ENCODE peak calls at places on chromosomes 2 and 18, in five cellular contexts. E is neuronal stem cell, G is H1, Y is H9, B is trophoblast cell. X is an unnamed sample.

GRCh38 chr2:54083440-54083839 is 32.0 kb upstream of the ACYP2 start:
- DNase-seq in G (no peak), B (no peak), E (no peak), Y (no peak), X (peak; percentile 37)

GRCh38 chr18:42328931-42329330 is 373.9 kb downstream of the PIK3C3 start:
- DNase-seq in G (no peak), Y (no peak), B (no peak), E (no peak), X (no peak)

GRCh38 chr2:197708331-197708730 is 3.2 kb downstream of the MARS2 start:
- DNase-seq in G (no peak), B (peak; percentile 88), E (no peak), Y (no peak), X (peak; percentile 49)

GRCh38 chr2:209380278-209380677 is 43.6 kb upstream of the MAP2 start:
- DNase-seq in B (no peak), G (no peak), E (no peak), Y (no peak), X (no peak)

GRCh38 chr18:23127145-23127544 is 8.1 kb upstream of the CABLES1 start:
- DNase-seq in B (no peak), G (no peak), E (no peak), Y (no peak), X (no peak)

GRCh38 chr18:48788378-48788777 is 162.4 kb downstream of the SMAD7 start:
- DNase-seq in G (no peak), B (peak; percentile 59), Y (no peak), E (no peak), X (no peak)

GRCh38 chr2:230891108-230891507 is 26.4 kb downstream of the ITM2C start:
- DNase-seq in E (no peak), G (no peak), Y (no peak), B (no peak), X (peak; percentile 41)

GRCh38 chr2:105691942-105692341 is 52.8 kb upstream of the NCK2 start:
- DNase-seq in B (no peak), E (no peak), G (peak; percentile 36), Y (no peak), X (no peak)

GRCh38 chr2:173851256-173851655 is 113.9 kb downstream of the SP3 start:
- DNase-seq in Y (no peak), E (no peak), G (no peak), B (no peak), X (no peak)

GRCh38 chr2:29113891-29114321 is 1.3 kb upstream of the CLIP4 start:
- DNase-seq in G (no peak), B (peak; percentile 53), Y (no peak), E (no peak), X (peak; percentile 89)

GRCh38 chr2:174585657-174586056 is 11.9 kb downstream of the WIPF1 start:
- DNase-seq in G (no peak), Y (no peak), E (no peak), B (no peak), X (no peak)

GRCh38 chr2:164984428-164984827 is 29.1 kb upstream of the SLC38A11 start:
- DNase-seq in B (no peak), G (no peak), E (no peak), Y (no peak), X (peak; percentile 12)

GRCh38 chr2:202716953-202717597 is 82.3 kb downstream of the FAM117B start:
- DNase-seq in E (no peak), Y (no peak), B (no peak), G (no peak), X (no peak)

GRCh38 chr2:233349005-233349998 is 5.0 kb upstream of the DGKD start:
- DNase-seq in Y (no peak), G (no peak), E (no peak), B (no peak), X (no peak)

GRCh38 chr18:8972116-8972515 is 130.4 kb upstream of the NDUFV2 start:
- DNase-seq in E (no peak), B (no peak), Y (no peak), G (no peak), X (no peak)

GRCh38 chr2:120436885-120437603 is 91.1 kb downstream of the INHBB start:
- DNase-seq in G (peak; percentile 88), B (peak; percentile 82), Y (peak; percentile 89), E (no peak), X (no peak)

GRCh38 chr18:74774486-74774885 is 176.8 kb downstream of the ZNF407 start:
- DNase-seq in E (no peak), G (no peak), Y (no peak), B (no peak), X (no peak)

GRCh38 chr2:106566050-106566449 is 78.9 kb downstream of the CD8B2 start:
- DNase-seq in E (no peak), B (no peak), Y (no peak), G (no peak), X (peak; percentile 34)

GRCh38 chr2:44137048-44137447 is 31.6 kb upstream of the PPM1B start:
- DNase-seq in E (no peak), Y (no peak), G (no peak), B (peak; percentile 56), X (no peak)
- H2AK5ac ChIP-seq in E (no peak overlapping the region), Y (no peak overlapping the region), G (peak overlapping the region; percentile 7), B (no peak overlapping the region), X (no peak overlapping the region)

GRCh38 chr18:78246588-78246987 is 733.0 kb upstream of the SALL3 start:
- DNase-seq in Y (no peak), G (no peak), B (no peak), E (no peak), X (no peak)
- H2BK12ac ChIP-seq in Y (no peak overlapping the region), G (no peak overlapping the region), B (no peak overlapping the region), E (peak overlapping the region; percentile 65), X (no peak overlapping the region)

GRCh38 chr2:20061940-20062339 is 10.5 kb upstream of the LAPTM4A start:
- DNase-seq in G (no peak), Y (no peak), E (no peak), B (no peak), X (no peak)
- H2AK5ac ChIP-seq in G (no peak overlapping the region), Y (no peak overlapping the region), E (peak overlapping the region; percentile 73), B (peak overlapping the region; percentile 13), X (peak overlapping the region; percentile 89)

GRCh38 chr2:215793747-215794595 is 219.4 kb downstream of the MREG start:
- DNase-seq in E (no peak), Y (no peak), G (no peak), B (peak; percentile 43), X (peak; percentile 96)

GRCh38 chr2:215794829-215795546 is 218.4 kb downstream of the MREG start:
- DNase-seq in B (no peak), E (no peak), Y (peak; percentile 64), G (peak; percentile 54), X (peak; percentile 57)

GRCh38 chr2:215787565-215788178 is 225.7 kb downstream of the MREG start:
- DNase-seq in Y (no peak), G (no peak), B (no peak), E (no peak), X (no peak)

GRCh38 chr2:215791481-215791937 is 221.8 kb downstream of the MREG start:
- DNase-seq in Y (no peak), B (no peak), G (no peak), E (no peak), X (no peak)

GRCh38 chr2:215790548-215791421 is 222.6 kb downstream of the MREG start:
- DNase-seq in G (no peak), Y (no peak), E (no peak), B (no peak), X (no peak)
- H2BK12ac ChIP-seq in G (no peak overlapping the region), Y (no peak overlapping the region), E (no peak overlapping the region), B (no peak overlapping the region), X (peak overlapping the region; percentile 33)

GRCh38 chr2:65351234-65351947 is 81.0 kb downstream of the SPRED2 start:
- DNase-seq in E (no peak), G (no peak), B (no peak), Y (no peak), X (peak; percentile 84)

GRCh38 chr2:65350714-65351113 is 81.7 kb downstream of the SPRED2 start:
- DNase-seq in G (no peak), B (peak; percentile 55), E (no peak), Y (peak; percentile 48), X (peak; percentile 79)

GRCh38 chr2:65351948-65352595 is 80.3 kb downstream of the SPRED2 start:
- DNase-seq in G (no peak), Y (no peak), E (no peak), B (no peak), X (no peak)

GRCh38 chr2:65347913-65348312 is 84.5 kb downstream of the SPRED2 start:
- DNase-seq in Y (no peak), E (no peak), G (no peak), B (no peak), X (no peak)

GRCh38 chr2:65349863-65350262 is 82.5 kb downstream of the SPRED2 start:
- DNase-seq in B (no peak), Y (no peak), E (no peak), G (no peak), X (peak; percentile 87)
- H2AK5ac ChIP-seq in B (no peak overlapping the region), Y (no peak overlapping the region), E (no peak overlapping the region), G (no peak overlapping the region), X (no peak overlapping the region)

GRCh38 chr2:156237558-156237957 is 95.0 kb downstream of the NR4A2 start:
- DNase-seq in G (no peak), Y (no peak), B (no peak), E (no peak), X (no peak)
- H2BK12ac ChIP-seq in G (no peak overlapping the region), Y (no peak overlapping the region), B (no peak overlapping the region), E (no peak overlapping the region), X (no peak overlapping the region)